ENCODE peak calls at places on chromosomes 12 and 14, in seven cellular contexts. One of them, this sample, is unnamed.

GRCh38 chr12:26287666-26288408 is 92.5 kb downstream of the SSPN start:
- DNase-seq in tibial nerve: no peak
- DNase-seq in upper lobe of left lung: no peak
- DNase-seq in gastrocnemius medialis: peak
- DNase-seq in adrenal gland: peak
- DNase-seq in esophagus squamous epithelium: no peak
- DNase-seq in Peyer's patch: no peak
- DNase-seq in this sample: no peak

GRCh38 chr14:32650665-32651064 is 288.0 kb upstream of the NPAS3 start:
- DNase-seq in tibial nerve: no peak
- DNase-seq in upper lobe of left lung: no peak
- DNase-seq in gastrocnemius medialis: no peak
- DNase-seq in adrenal gland: no peak
- DNase-seq in esophagus squamous epithelium: no peak
- DNase-seq in Peyer's patch: no peak
- DNase-seq in this sample: no peak

GRCh38 chr12:48159976-48160525 is 2.7 kb upstream of the ASB8 start:
- DNase-seq in tibial nerve: no peak
- DNase-seq in upper lobe of left lung: no peak
- DNase-seq in gastrocnemius medialis: no peak
- DNase-seq in adrenal gland: no peak
- DNase-seq in esophagus squamous epithelium: no peak
- DNase-seq in Peyer's patch: no peak
- DNase-seq in this sample: no peak

GRCh38 chr12:52361553-52361952 is 5.7 kb downstream of the KRT85 start:
- DNase-seq in tibial nerve: no peak
- DNase-seq in upper lobe of left lung: peak
- DNase-seq in gastrocnemius medialis: no peak
- DNase-seq in adrenal gland: no peak
- DNase-seq in esophagus squamous epithelium: no peak
- DNase-seq in Peyer's patch: no peak
- DNase-seq in this sample: peak

GRCh38 chr12:94149781-94150482 is 1.6 kb downstream of the PLXNC1 start:
- DNase-seq in tibial nerve: peak
- DNase-seq in upper lobe of left lung: peak
- DNase-seq in gastrocnemius medialis: no peak
- DNase-seq in adrenal gland: no peak
- DNase-seq in esophagus squamous epithelium: no peak
- DNase-seq in Peyer's patch: no peak
- DNase-seq in this sample: peak

GRCh38 chr12:88546851-88547250 is 33.4 kb downstream of the KITLG start:
- DNase-seq in tibial nerve: no peak
- DNase-seq in upper lobe of left lung: no peak
- DNase-seq in gastrocnemius medialis: no peak
- DNase-seq in adrenal gland: no peak
- DNase-seq in esophagus squamous epithelium: no peak
- DNase-seq in Peyer's patch: no peak
- DNase-seq in this sample: no peak

GRCh38 chr12:122031342-122032216 is 9.9 kb downstream of the BCL7A start:
- DNase-seq in tibial nerve: no peak
- DNase-seq in upper lobe of left lung: peak
- DNase-seq in gastrocnemius medialis: no peak
- DNase-seq in adrenal gland: no peak
- DNase-seq in esophagus squamous epithelium: no peak
- DNase-seq in Peyer's patch: peak
- DNase-seq in this sample: no peak

GRCh38 chr12:116990971-116991966 is 80.5 kb downstream of the FBXW8 start:
- DNase-seq in tibial nerve: no peak
- DNase-seq in upper lobe of left lung: no peak
- DNase-seq in gastrocnemius medialis: no peak
- DNase-seq in adrenal gland: no peak
- DNase-seq in esophagus squamous epithelium: no peak
- DNase-seq in Peyer's patch: no peak
- DNase-seq in this sample: no peak

GRCh38 chr14:31964490-31964889 is 112.6 kb upstream of the ARHGAP5 start:
- DNase-seq in tibial nerve: no peak
- DNase-seq in upper lobe of left lung: no peak
- DNase-seq in gastrocnemius medialis: no peak
- DNase-seq in adrenal gland: no peak
- DNase-seq in esophagus squamous epithelium: no peak
- DNase-seq in Peyer's patch: no peak
- DNase-seq in this sample: no peak

GRCh38 chr12:40105515-40106201 is at the start of gene SLC2A13:
- DNase-seq in tibial nerve: peak
- DNase-seq in upper lobe of left lung: peak
- DNase-seq in gastrocnemius medialis: peak
- DNase-seq in adrenal gland: peak
- DNase-seq in esophagus squamous epithelium: no peak
- DNase-seq in Peyer's patch: peak
- DNase-seq in this sample: peak

GRCh38 chr14:89276424-89276975 is 140.5 kb downstream of the FOXN3 start:
- DNase-seq in tibial nerve: no peak
- DNase-seq in upper lobe of left lung: peak
- DNase-seq in gastrocnemius medialis: no peak
- DNase-seq in adrenal gland: peak
- DNase-seq in esophagus squamous epithelium: no peak
- DNase-seq in Peyer's patch: no peak
- DNase-seq in this sample: no peak

GRCh38 chr12:108955225-108955835 is 65.5 kb downstream of the SVOP start:
- DNase-seq in tibial nerve: no peak
- DNase-seq in upper lobe of left lung: no peak
- DNase-seq in gastrocnemius medialis: peak
- DNase-seq in adrenal gland: peak
- DNase-seq in esophagus squamous epithelium: no peak
- DNase-seq in Peyer's patch: no peak
- DNase-seq in this sample: no peak

GRCh38 chr12:115398311-115398781 is 714.4 kb upstream of the TBX3 start:
- DNase-seq in tibial nerve: no peak
- DNase-seq in upper lobe of left lung: no peak
- DNase-seq in gastrocnemius medialis: no peak
- DNase-seq in adrenal gland: peak
- DNase-seq in esophagus squamous epithelium: no peak
- DNase-seq in Peyer's patch: peak
- DNase-seq in this sample: no peak

GRCh38 chr14:91580886-91581615 is 70.9 kb upstream of the PPP4R3A start:
- DNase-seq in tibial nerve: no peak
- DNase-seq in upper lobe of left lung: no peak
- DNase-seq in gastrocnemius medialis: no peak
- DNase-seq in adrenal gland: no peak
- DNase-seq in esophagus squamous epithelium: no peak
- DNase-seq in Peyer's patch: no peak
- DNase-seq in this sample: no peak

GRCh38 chr14:82055511-82055910 is 521.9 kb upstream of the SEL1L start:
- DNase-seq in tibial nerve: no peak
- DNase-seq in upper lobe of left lung: no peak
- DNase-seq in gastrocnemius medialis: no peak
- DNase-seq in adrenal gland: no peak
- DNase-seq in esophagus squamous epithelium: no peak
- DNase-seq in Peyer's patch: no peak
- DNase-seq in this sample: no peak

GRCh38 chr12:3961573-3961972 is 88.4 kb upstream of the PARP11 start:
- DNase-seq in tibial nerve: no peak
- DNase-seq in upper lobe of left lung: no peak
- DNase-seq in gastrocnemius medialis: no peak
- DNase-seq in adrenal gland: no peak
- DNase-seq in esophagus squamous epithelium: no peak
- DNase-seq in Peyer's patch: no peak
- DNase-seq in this sample: no peak

GRCh38 chr12:65946821-65947220 is 122.5 kb downstream of the HMGA2 start:
- DNase-seq in tibial nerve: no peak
- DNase-seq in upper lobe of left lung: no peak
- DNase-seq in gastrocnemius medialis: no peak
- DNase-seq in adrenal gland: no peak
- DNase-seq in esophagus squamous epithelium: no peak
- DNase-seq in Peyer's patch: no peak
- DNase-seq in this sample: no peak

GRCh38 chr14:71439247-71439646 is 493.0 kb upstream of the RGS6 start:
- DNase-seq in tibial nerve: no peak
- DNase-seq in upper lobe of left lung: no peak
- DNase-seq in gastrocnemius medialis: no peak
- DNase-seq in adrenal gland: no peak
- DNase-seq in esophagus squamous epithelium: no peak
- DNase-seq in Peyer's patch: no peak
- DNase-seq in this sample: no peak

GRCh38 chr12:54940695-54941315 is 43.8 kb downstream of the TESPA1 start:
- DNase-seq in tibial nerve: no peak
- DNase-seq in upper lobe of left lung: no peak
- DNase-seq in gastrocnemius medialis: no peak
- DNase-seq in adrenal gland: no peak
- DNase-seq in esophagus squamous epithelium: no peak
- DNase-seq in Peyer's patch: no peak
- DNase-seq in this sample: no peak

GRCh38 chr12:124527861-124528561 is 39.4 kb downstream of the NCOR2 start:
- DNase-seq in tibial nerve: no peak
- DNase-seq in upper lobe of left lung: no peak
- DNase-seq in gastrocnemius medialis: no peak
- DNase-seq in adrenal gland: no peak
- DNase-seq in esophagus squamous epithelium: no peak
- DNase-seq in Peyer's patch: no peak
- DNase-seq in this sample: no peak

GRCh38 chr12:6758511-6758910 is 5.6 kb upstream of the MLF2 start:
- DNase-seq in tibial nerve: no peak
- DNase-seq in upper lobe of left lung: no peak
- DNase-seq in gastrocnemius medialis: no peak
- DNase-seq in adrenal gland: no peak
- DNase-seq in esophagus squamous epithelium: no peak
- DNase-seq in Peyer's patch: no peak
- DNase-seq in this sample: no peak

GRCh38 chr12:53624956-53625355 is 1.2 kb downstream of the ATF7 start:
- DNase-seq in tibial nerve: no peak
- DNase-seq in upper lobe of left lung: no peak
- DNase-seq in gastrocnemius medialis: no peak
- DNase-seq in adrenal gland: no peak
- DNase-seq in esophagus squamous epithelium: no peak
- DNase-seq in Peyer's patch: no peak
- DNase-seq in this sample: no peak

GRCh38 chr12:53623526-53623925 is 2.7 kb downstream of the ATF7 start:
- DNase-seq in tibial nerve: no peak
- DNase-seq in upper lobe of left lung: peak
- DNase-seq in gastrocnemius medialis: no peak
- DNase-seq in adrenal gland: no peak
- DNase-seq in esophagus squamous epithelium: no peak
- DNase-seq in Peyer's patch: no peak
- DNase-seq in this sample: no peak

GRCh38 chr12:53624453-53624852 is 1.7 kb downstream of the ATF7 start:
- DNase-seq in tibial nerve: no peak
- DNase-seq in upper lobe of left lung: no peak
- DNase-seq in gastrocnemius medialis: no peak
- DNase-seq in adrenal gland: no peak
- DNase-seq in esophagus squamous epithelium: no peak
- DNase-seq in Peyer's patch: no peak
- DNase-seq in this sample: no peak

GRCh38 chr12:53622724-53623123 is 3.5 kb downstream of the ATF7 start:
- DNase-seq in tibial nerve: no peak
- DNase-seq in upper lobe of left lung: no peak
- DNase-seq in gastrocnemius medialis: no peak
- DNase-seq in adrenal gland: no peak
- DNase-seq in esophagus squamous epithelium: no peak
- DNase-seq in Peyer's patch: no peak
- DNase-seq in this sample: no peak

GRCh38 chr12:53623986-53624385 is 2.2 kb downstream of the ATF7 start:
- DNase-seq in tibial nerve: no peak
- DNase-seq in upper lobe of left lung: no peak
- DNase-seq in gastrocnemius medialis: no peak
- DNase-seq in adrenal gland: no peak
- DNase-seq in esophagus squamous epithelium: no peak
- DNase-seq in Peyer's patch: no peak
- DNase-seq in this sample: peak
- TF ChIP-seq POLR2A in tibial nerve: no peak
- TF ChIP-seq POLR2A in upper lobe of left lung: no peak
- TF ChIP-seq POLR2A in gastrocnemius medialis: no peak
- TF ChIP-seq POLR2A in adrenal gland: peak
- TF ChIP-seq POLR2A in esophagus squamous epithelium: no peak
- TF ChIP-seq POLR2A in Peyer's patch: no peak
- TF ChIP-seq POLR2A in this sample: no peak

DNA sequence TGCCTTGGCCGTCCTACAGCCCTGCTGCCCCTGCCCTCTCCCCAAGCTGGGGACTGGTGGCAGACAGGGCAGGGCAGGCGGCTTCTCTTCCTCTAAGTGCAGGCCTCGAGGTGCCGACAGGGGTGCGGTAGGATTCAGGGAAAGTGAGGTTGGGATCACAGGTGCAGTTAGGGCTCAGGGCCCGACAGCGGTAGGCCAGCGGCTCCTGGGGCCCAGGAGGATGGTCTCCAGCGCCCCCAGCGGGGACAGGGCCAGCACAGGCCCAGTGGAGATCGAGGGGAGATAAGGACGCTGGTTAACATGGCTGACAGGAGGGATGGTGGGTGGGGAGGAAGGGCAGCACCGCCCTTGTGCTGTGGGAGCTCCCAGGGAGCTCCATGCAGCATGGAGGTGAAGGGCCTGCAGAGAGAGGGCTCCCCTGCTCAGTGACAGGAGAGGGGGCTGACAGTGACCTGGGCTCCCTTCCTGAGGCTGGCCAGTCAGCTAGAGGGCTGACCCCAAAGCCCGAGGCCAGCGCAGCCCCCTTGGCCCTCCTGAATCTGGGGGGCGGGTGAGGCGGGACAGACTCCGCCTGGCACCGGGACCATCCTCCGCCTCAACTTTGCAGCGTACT is 860 bp upstream of the CRIP1 start:
- DNase-seq in tibial nerve: no peak
- DNase-seq in upper lobe of left lung: no peak
- DNase-seq in gastrocnemius medialis: no peak
- DNase-seq in adrenal gland: no peak
- DNase-seq in esophagus squamous epithelium: no peak
- DNase-seq in Peyer's patch: peak
- DNase-seq in this sample: peak
- TF ChIP-seq CTCF in tibial nerve: peak
- TF ChIP-seq CTCF in upper lobe of left lung: peak
- TF ChIP-seq CTCF in gastrocnemius medialis: no peak
- TF ChIP-seq CTCF in adrenal gland: no peak
- TF ChIP-seq CTCF in esophagus squamous epithelium: no peak
- TF ChIP-seq CTCF in Peyer's patch: peak
- TF ChIP-seq CTCF in this sample: no peak

GRCh38 chr14:77832301-77832700 is 32.4 kb downstream of the ADCK1 start:
- DNase-seq in tibial nerve: no peak
- DNase-seq in upper lobe of left lung: no peak
- DNase-seq in gastrocnemius medialis: no peak
- DNase-seq in adrenal gland: no peak
- DNase-seq in esophagus squamous epithelium: no peak
- DNase-seq in Peyer's patch: no peak
- DNase-seq in this sample: no peak
- TF ChIP-seq POLR2A in tibial nerve: no peak
- TF ChIP-seq POLR2A in upper lobe of left lung: no peak
- TF ChIP-seq POLR2A in gastrocnemius medialis: no peak
- TF ChIP-seq POLR2A in adrenal gland: no peak
- TF ChIP-seq POLR2A in esophagus squamous epithelium: no peak
- TF ChIP-seq POLR2A in Peyer's patch: no peak
- TF ChIP-seq POLR2A in this sample: no peak

DNA sequence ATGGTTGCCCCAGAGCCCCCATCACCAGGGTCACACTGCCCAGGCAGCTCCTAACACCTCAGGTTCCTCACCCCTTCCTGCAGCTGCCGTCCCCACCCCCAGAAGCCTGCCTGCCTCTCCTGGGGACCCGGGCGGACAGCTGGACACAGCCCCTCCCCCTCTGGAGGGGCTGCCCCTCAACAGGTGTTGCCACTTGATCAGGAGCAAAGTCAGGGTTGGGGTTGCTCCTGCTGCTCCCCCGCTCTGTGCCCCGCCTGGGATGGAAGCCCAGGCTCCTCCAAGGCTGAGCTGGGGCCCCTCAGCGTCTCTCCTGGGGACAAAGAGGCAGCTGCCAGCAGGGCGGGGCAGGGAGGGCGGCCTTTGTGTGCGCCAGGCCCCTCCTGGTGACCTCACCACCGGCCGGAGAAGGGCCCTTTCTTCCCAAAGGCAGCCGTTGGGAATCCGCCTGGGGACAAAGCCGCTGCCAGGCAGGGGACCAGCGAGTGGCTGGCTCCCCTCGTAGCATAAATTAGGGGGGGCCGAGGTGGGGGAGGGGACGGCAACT is 13.6 kb downstream of the TRMT61A start:
- DNase-seq in tibial nerve: no peak
- DNase-seq in upper lobe of left lung: peak
- DNase-seq in gastrocnemius medialis: no peak
- DNase-seq in adrenal gland: peak
- DNase-seq in esophagus squamous epithelium: no peak
- DNase-seq in Peyer's patch: no peak
- DNase-seq in this sample: no peak
- TF ChIP-seq CTCF in tibial nerve: no peak
- TF ChIP-seq CTCF in upper lobe of left lung: no peak
- TF ChIP-seq CTCF in gastrocnemius medialis: no peak
- TF ChIP-seq CTCF in adrenal gland: no peak
- TF ChIP-seq CTCF in esophagus squamous epithelium: no peak
- TF ChIP-seq CTCF in Peyer's patch: no peak
- TF ChIP-seq CTCF in this sample: no peak